ENCODE peak calls at places on chromosomes 5 and 9, in six cellular contexts. K is T-helper 2 cell, Q is HS-27A, V is activated B cell treated with CpG ODN at 0.5 μM for 24 hours, W is LHCN-M2, Z is GM12865. S is an unnamed sample.

GRCh38 chr5:75202935-75203334 is 33.7 kb downstream of the ANKRD31 start:
- DNase-seq in K (no peak), Q (no peak), V (no peak), W (no peak), Z (no peak), S (no peak)

GRCh38 chr9:4237748-4238511 is 61.9 kb downstream of the GLIS3 start:
- DNase-seq in K (no peak), Q (no peak), V (no peak), W (peak), Z (peak), S (no peak)

GRCh38 chr5:141001854-141002666 is 35.8 kb downstream of the PCDHAC2 start:
- DNase-seq in K (no peak), Q (no peak), V (no peak), W (no peak), Z (no peak), S (no peak)

GRCh38 chr9:71490810-71491209 is 277.5 kb downstream of the CEMIP2 start:
- DNase-seq in K (no peak), Q (no peak), V (no peak), W (peak), Z (peak), S (no peak)

GRCh38 chr9:112328545-112328944 is 4.9 kb downstream of the PTBP3 start:
- DNase-seq in K (no peak), Q (no peak), V (no peak), W (no peak), Z (no peak), S (no peak)

GRCh38 chr9:27749838-27750237 is 176.6 kb upstream of the C9orf72 start:
- DNase-seq in K (no peak), Q (no peak), V (no peak), W (peak), Z (no peak), S (no peak)

GRCh38 chr5:14809369-14810144 is 62.0 kb downstream of the ANKH start:
- DNase-seq in K (peak), Q (peak), V (peak), W (peak), Z (peak), S (no peak)

GRCh38 chr5:91403404-91403803 is 20.3 kb upstream of the ARRDC3 start:
- DNase-seq in K (no peak), Q (no peak), V (no peak), W (no peak), Z (no peak), S (no peak)

GRCh38 chr5:60148356-60148755 is 254.8 kb upstream of the PDE4D start:
- DNase-seq in K (no peak), Q (no peak), V (no peak), W (peak), Z (no peak), S (no peak)

GRCh38 chr5:472656-473343 is 29.8 kb downstream of the EXOC3 start:
- DNase-seq in K (peak), Q (peak), V (peak), W (peak), Z (peak), S (peak)

GRCh38 chr5:55691265-55692105 is 20.6 kb downstream of the SLC38A9 start:
- DNase-seq in K (peak), Q (no peak), V (no peak), W (peak), Z (peak), S (no peak)

GRCh38 chr5:2330325-2330724 is 421.2 kb downstream of the IRX2 start:
- DNase-seq in K (no peak), Q (no peak), V (no peak), W (no peak), Z (no peak), S (no peak)

GRCh38 chr9:89405832-89406231 is 87.5 kb downstream of the SECISBP2 start:
- DNase-seq in K (no peak), Q (no peak), V (no peak), W (no peak), Z (peak), S (no peak)

GRCh38 chr5:82405618-82406199 is 127.6 kb upstream of the RPS23 start:
- DNase-seq in K (no peak), Q (no peak), V (no peak), W (peak), Z (no peak), S (no peak)

GRCh38 chr5:65041296-65042158 is 272.8 kb downstream of the CWC27 start:
- DNase-seq in K (no peak), Q (no peak), V (no peak), W (peak), Z (no peak), S (no peak)

GRCh38 chr5:96844476-96844990 is 31.8 kb upstream of the ERAP2 start:
- DNase-seq in K (no peak), Q (no peak), V (no peak), W (no peak), Z (no peak), S (no peak)